ENCODE peak calls at places on chromosome 9, in seven cellular contexts. One of them, this sample, is unnamed.
A peak's percentile ranks its signal among the peaks of the same experiment; 100 is the strongest.

GRCh38 chr9:126160067-126160853 is 166.4 kb upstream of the MVB12B start:
- DNase-seq in HTR-8/SVneo: no peak
- DNase-seq in amniotic stem cell: no peak
- DNase-seq in globus pallidus: no peak
- DNase-seq in stimulated activated CD8-positive, alpha-beta memory T cell treated with anti-CD3 and anti-CD28 coated beads, Interleukin-4, amount 100 ng/mL, for 48 hours: no peak
- DNase-seq in T-helper 2 cell: no peak
- DNase-seq in progenitor cell of endocrine pancreas: no peak
- DNase-seq in this sample: no peak

GRCh38 chr9:4547016-4547415 is 56.7 kb downstream of the SLC1A1 start:
- DNase-seq in globus pallidus: no peak
- DNase-seq in progenitor cell of endocrine pancreas: no peak
- DNase-seq in T-helper 2 cell: no peak
- DNase-seq in amniotic stem cell: no peak
- DNase-seq in HTR-8/SVneo: no peak
- DNase-seq in stimulated activated CD8-positive, alpha-beta memory T cell treated with anti-CD3 and anti-CD28 coated beads, Interleukin-4, amount 100 ng/mL, for 48 hours: no peak
- DNase-seq in this sample: no peak

GRCh38 chr9:90331826-90332575 is 310.6 kb downstream of the DIRAS2 start:
- DNase-seq in HTR-8/SVneo: no peak
- DNase-seq in T-helper 2 cell: no peak
- DNase-seq in globus pallidus: no peak
- DNase-seq in stimulated activated CD8-positive, alpha-beta memory T cell treated with anti-CD3 and anti-CD28 coated beads, Interleukin-4, amount 100 ng/mL, for 48 hours: no peak
- DNase-seq in progenitor cell of endocrine pancreas: no peak
- DNase-seq in amniotic stem cell: no peak
- DNase-seq in this sample: peak; percentile 47

GRCh38 chr9:80995759-80996158 is 693.6 kb downstream of the TLE1 start:
- DNase-seq in HTR-8/SVneo: peak; percentile 0
- DNase-seq in T-helper 2 cell: no peak
- DNase-seq in globus pallidus: no peak
- DNase-seq in stimulated activated CD8-positive, alpha-beta memory T cell treated with anti-CD3 and anti-CD28 coated beads, Interleukin-4, amount 100 ng/mL, for 48 hours: no peak
- DNase-seq in amniotic stem cell: peak; percentile 4
- DNase-seq in progenitor cell of endocrine pancreas: no peak
- DNase-seq in this sample: peak; percentile 29

GRCh38 chr9:135743546-135744332 is 41.8 kb downstream of the KCNT1 start:
- DNase-seq in stimulated activated CD8-positive, alpha-beta memory T cell treated with anti-CD3 and anti-CD28 coated beads, Interleukin-4, amount 100 ng/mL, for 48 hours: no peak
- DNase-seq in amniotic stem cell: no peak
- DNase-seq in HTR-8/SVneo: no peak
- DNase-seq in T-helper 2 cell: no peak
- DNase-seq in globus pallidus: no peak
- DNase-seq in progenitor cell of endocrine pancreas: no peak
- DNase-seq in this sample: no peak

GRCh38 chr9:82419827-82420486 is 431.4 kb downstream of the SPATA31D1 start:
- DNase-seq in T-helper 2 cell: no peak
- DNase-seq in HTR-8/SVneo: no peak
- DNase-seq in amniotic stem cell: no peak
- DNase-seq in globus pallidus: no peak
- DNase-seq in progenitor cell of endocrine pancreas: no peak
- DNase-seq in stimulated activated CD8-positive, alpha-beta memory T cell treated with anti-CD3 and anti-CD28 coated beads, Interleukin-4, amount 100 ng/mL, for 48 hours: no peak
- DNase-seq in this sample: no peak

GRCh38 chr9:5509573-5509972 is 758 bp upstream of the PDCD1LG2 start:
- DNase-seq in T-helper 2 cell: no peak
- DNase-seq in HTR-8/SVneo: peak; percentile 54
- DNase-seq in stimulated activated CD8-positive, alpha-beta memory T cell treated with anti-CD3 and anti-CD28 coated beads, Interleukin-4, amount 100 ng/mL, for 48 hours: no peak
- DNase-seq in progenitor cell of endocrine pancreas: no peak
- DNase-seq in globus pallidus: no peak
- DNase-seq in amniotic stem cell: peak; percentile 81
- DNase-seq in this sample: peak; percentile 90

GRCh38 chr9:129140397-129141065 is 29.3 kb downstream of the PTPA start:
- DNase-seq in stimulated activated CD8-positive, alpha-beta memory T cell treated with anti-CD3 and anti-CD28 coated beads, Interleukin-4, amount 100 ng/mL, for 48 hours: peak; percentile 49
- DNase-seq in HTR-8/SVneo: no peak
- DNase-seq in globus pallidus: peak; percentile 61
- DNase-seq in progenitor cell of endocrine pancreas: peak; percentile 30
- DNase-seq in T-helper 2 cell: no peak
- DNase-seq in amniotic stem cell: peak; percentile 10
- DNase-seq in this sample: no peak

GRCh38 chr9:128523199-128523925 is 18.8 kb downstream of the GLE1 start:
- DNase-seq in T-helper 2 cell: no peak
- DNase-seq in globus pallidus: peak; percentile 58
- DNase-seq in progenitor cell of endocrine pancreas: no peak
- DNase-seq in stimulated activated CD8-positive, alpha-beta memory T cell treated with anti-CD3 and anti-CD28 coated beads, Interleukin-4, amount 100 ng/mL, for 48 hours: no peak
- DNase-seq in HTR-8/SVneo: no peak
- DNase-seq in amniotic stem cell: no peak
- DNase-seq in this sample: peak; percentile 67

GRCh38 chr9:32989651-32990050 is 11.8 kb downstream of the APTX start:
- DNase-seq in HTR-8/SVneo: no peak
- DNase-seq in amniotic stem cell: no peak
- DNase-seq in stimulated activated CD8-positive, alpha-beta memory T cell treated with anti-CD3 and anti-CD28 coated beads, Interleukin-4, amount 100 ng/mL, for 48 hours: no peak
- DNase-seq in progenitor cell of endocrine pancreas: no peak
- DNase-seq in globus pallidus: no peak
- DNase-seq in T-helper 2 cell: no peak
- DNase-seq in this sample: no peak

GRCh38 chr9:97572892-97573365 is 60.2 kb downstream of the TSTD2 start:
- DNase-seq in HTR-8/SVneo: no peak
- DNase-seq in amniotic stem cell: no peak
- DNase-seq in globus pallidus: no peak
- DNase-seq in progenitor cell of endocrine pancreas: no peak
- DNase-seq in T-helper 2 cell: no peak
- DNase-seq in stimulated activated CD8-positive, alpha-beta memory T cell treated with anti-CD3 and anti-CD28 coated beads, Interleukin-4, amount 100 ng/mL, for 48 hours: no peak
- DNase-seq in this sample: no peak

GRCh38 chr9:80873861-80874260 is 815.5 kb downstream of the TLE1 start:
- DNase-seq in stimulated activated CD8-positive, alpha-beta memory T cell treated with anti-CD3 and anti-CD28 coated beads, Interleukin-4, amount 100 ng/mL, for 48 hours: no peak
- DNase-seq in progenitor cell of endocrine pancreas: no peak
- DNase-seq in T-helper 2 cell: no peak
- DNase-seq in amniotic stem cell: no peak
- DNase-seq in globus pallidus: no peak
- DNase-seq in HTR-8/SVneo: no peak
- DNase-seq in this sample: peak; percentile 10

This sample was measured in AG04450.